ENCODE peak calls at places on chromosomes 7 and 10, in five cellular contexts. Z is Ammon's horn, D is A549, J is GF-D8, B is C1 segment of cervical spinal cord. V is an unnamed sample.

GRCh38 chr7:134750083-134751062 is 29.1 kb upstream of the CALD1 start:
- DNase-seq in Z (peak; percentile 59), D (peak; percentile 35), J (no peak), B (no peak), V (peak; percentile 57)

GRCh38 chr7:40306596-40306995 is 171.8 kb downstream of the SUGCT start:
- DNase-seq in Z (no peak), D (no peak), J (no peak), B (no peak), V (peak; percentile 40)

GRCh38 chr7:93044147-93044810 is 73.5 kb downstream of the SAMD9 start:
- DNase-seq in Z (no peak), D (no peak), J (no peak), B (no peak), V (peak; percentile 51)

GRCh38 chr10:76647276-76647675 is 990.3 kb downstream of the KCNMA1 start:
- DNase-seq in Z (no peak), D (no peak), J (no peak), B (no peak), V (peak; percentile 59)

GRCh38 chr7:156935250-156935649 is 14.3 kb upstream of the NOM1 start:
- DNase-seq in Z (no peak), D (no peak), J (no peak), B (no peak), V (no peak)

GRCh38 chr7:5489991-5490536 is 66.4 kb upstream of the TNRC18 start:
- DNase-seq in Z (no peak), D (no peak), J (no peak), B (no peak), V (no peak)

GRCh38 chr10:2856598-2856997 is 210.8 kb upstream of the PFKP start:
- DNase-seq in Z (no peak), D (no peak), J (no peak), B (no peak), V (no peak)

GRCh38 chr7:42263971-42264370 is 27.0 kb upstream of the GLI3 start:
- DNase-seq in Z (peak; percentile 11), D (no peak), J (no peak), B (no peak), V (no peak)

GRCh38 chr7:22269963-22270362 is 87.0 kb downstream of the RAPGEF5 start:
- DNase-seq in Z (no peak), D (no peak), J (no peak), B (no peak), V (no peak)

GRCh38 chr10:19816420-19817250 is at the start of gene PLXDC2:
- DNase-seq in Z (peak; percentile 72), D (no peak), J (no peak), B (no peak), V (peak; percentile 15)

GRCh38 chr7:158468700-158469296 is 118.8 kb downstream of the PTPRN2 start:
- DNase-seq in Z (no peak), D (no peak), J (no peak), B (no peak), V (no peak)

GRCh38 chr7:155344270-155344617 is 46.6 kb downstream of the INSIG1 start:
- DNase-seq in Z (no peak), D (no peak), J (no peak), B (no peak), V (no peak)

GRCh38 chr10:22648547-22648961 is 65.8 kb downstream of the PIP4K2A start:
- DNase-seq in Z (no peak), D (no peak), J (peak; percentile 19), B (no peak), V (peak; percentile 91)

GRCh38 chr10:67669978-67670377 is 26.0 kb downstream of the CTNNA3 start:
- DNase-seq in Z (no peak), D (no peak), J (no peak), B (no peak), V (no peak)

GRCh38 chr10:104274762-104275721 is 6.1 kb downstream of the GSTO2 start:
- DNase-seq in Z (peak; percentile 67), D (peak; percentile 80), J (no peak), B (no peak), V (peak; percentile 37)

GRCh38 chr10:93752761-93753160 is 5.0 kb upstream of the LGI1 start:
- DNase-seq in Z (no peak), D (peak; percentile 45), J (no peak), B (no peak), V (peak; percentile 84)

GRCh38 chr10:30775779-30776591 is 146.4 kb upstream of the LYZL2 start:
- DNase-seq in Z (no peak), D (no peak), J (no peak), B (no peak), V (peak; percentile 91)

GRCh38 chr10:124160176-124160575 is 66.8 kb upstream of the CHST15 start:
- DNase-seq in Z (no peak), D (no peak), J (no peak), B (no peak), V (no peak)

GRCh38 chr10:124539935-124540641 is 78.5 kb downstream of the LHPP start:
- DNase-seq in Z (peak; percentile 68), D (peak; percentile 62), J (no peak), B (no peak), V (no peak)

GRCh38 chr7:18408461-18408860 is 87.1 kb upstream of the HDAC9 start:
- DNase-seq in Z (no peak), D (no peak), J (no peak), B (no peak), V (peak; percentile 57)

GRCh38 chr7:143980746-143981510 is 19.2 kb upstream of the OR6B1 start:
- DNase-seq in Z (no peak), D (no peak), J (no peak), B (no peak), V (no peak)

GRCh38 chr7:131840291-131840690 is 283.9 kb upstream of the PODXL start:
- DNase-seq in Z (no peak), D (no peak), J (no peak), B (no peak), V (no peak)

GRCh38 chr10:63115732-63116383 is 17.3 kb upstream of the NRBF2 start:
- DNase-seq in Z (peak; percentile 89), D (no peak), J (no peak), B (peak; percentile 81), V (peak; percentile 89)

GRCh38 chr10:8628351-8628750 is 573.9 kb downstream of the GATA3 start:
- DNase-seq in Z (no peak), D (peak; percentile 8), J (no peak), B (no peak), V (peak; percentile 43)

GRCh38 chr10:110448682-110449418 is 48.9 kb upstream of the DUSP5 start:
- DNase-seq in Z (no peak), D (no peak), J (no peak), B (no peak), V (no peak)

GRCh38 chr10:85490431-85490830 is 876.2 kb downstream of the GRID1 start:
- DNase-seq in Z (peak; percentile 16), D (no peak), J (no peak), B (no peak), V (no peak)

GRCh38 chr7:124764071-124764846 is 1.3 kb downstream of the GPR37 start:
- DNase-seq in Z (no peak), D (no peak), J (no peak), B (no peak), V (no peak)

GRCh38 chr10:99784025-99784730 is 1.7 kb downstream of the ABCC2 start:
- DNase-seq in Z (no peak), D (no peak), J (no peak), B (no peak), V (peak; percentile 81)

GRCh38 chr10:75772153-75772887 is 340.9 kb downstream of the LRMDA start:
- DNase-seq in Z (peak; percentile 24), D (no peak), J (no peak), B (no peak), V (peak; percentile 63)

GRCh38 chr7:1729183-1729582 is 59.1 kb downstream of the ELFN1 start:
- DNase-seq in Z (no peak), D (no peak), J (no peak), B (no peak), V (no peak)

GRCh38 chr7:65910237-65910636 is 37.4 kb downstream of the VKORC1L1 start:
- DNase-seq in Z (no peak), D (no peak), J (no peak), B (no peak), V (no peak)

GRCh38 chr7:78020131-78020873 is 221.7 kb downstream of the PHTF2 start:
- DNase-seq in Z (peak; percentile 88), D (peak; percentile 80), J (peak; percentile 62), B (peak; percentile 30), V (peak; percentile 78)

GRCh38 chr7:155230169-155230593 is 67.5 kb upstream of the INSIG1 start:
- DNase-seq in Z (peak; percentile 91), D (peak; percentile 96), J (no peak), B (no peak), V (peak; percentile 100)

GRCh38 chr10:11893749-11894278 is 70.7 kb downstream of the PROSER2 start:
- DNase-seq in Z (no peak), D (no peak), J (no peak), B (no peak), V (no peak)

GRCh38 chr7:20896996-20897395 is 110.3 kb upstream of the SP8 start:
- DNase-seq in Z (no peak), D (no peak), J (no peak), B (no peak), V (no peak)

GRCh38 chr10:35640951-35641429 is 1.1 kb downstream of the FZD8 start:
- DNase-seq in Z (peak; percentile 62), D (peak; percentile 50), J (peak; percentile 39), B (no peak), V (peak; percentile 88)

GRCh38 chr7:604038-604883 is 84.6 kb upstream of the PDGFA start:
- DNase-seq in Z (peak; percentile 65), D (no peak), J (peak; percentile 95), B (peak; percentile 56), V (peak; percentile 21)

GRCh38 chr7:50761722-50762121 is 21.0 kb downstream of the GRB10 start:
- DNase-seq in Z (no peak), D (no peak), J (peak; percentile 17), B (no peak), V (no peak)